ENCODE peak calls at places on chromosomes 3 and 15, in nine cellular contexts. G is effector CD4-positive, alpha-beta T cell; O is astrocyte of the hippocampus; X is dorsolateral prefrontal cortex; J is mammary epithelial cell; A is mucosa of gallbladder; B is nephron progenitor cell; H is posterior vena cava; N is adrenal gland. F is an unnamed sample.

GRCh38 chr3:139588450-139588849 is 48.9 kb upstream of the RBP1 start:
- DNase-seq in G (no peak), O (no peak), X (no peak), J (peak; percentile 36), A (no peak), B (no peak), H (no peak), N (no peak), F (no peak)

GRCh38 chr15:27353837-27354236 is 382.9 kb downstream of the GABRG3 start:
- DNase-seq in G (no peak), O (peak; percentile 86), X (no peak), J (no peak), A (no peak), B (no peak), H (no peak), N (peak; percentile 23), F (no peak)

GRCh38 chr3:100354850-100355249 is 20.3 kb downstream of the NIT2 start:
- DNase-seq in G (no peak), O (peak; percentile 44), X (no peak), J (no peak), A (no peak), B (no peak), H (no peak), N (no peak), F (no peak)

GRCh38 chr15:67072442-67072841 is 7.0 kb downstream of the SMAD3 start:
- DNase-seq in G (no peak), O (peak; percentile 15), X (no peak), J (no peak), A (no peak), B (no peak), H (no peak), N (no peak), F (no peak)

GRCh38 chr3:130918328-130918727 is 24.4 kb downstream of the ATP2C1 start:
- DNase-seq in G (no peak), O (peak; percentile 43), X (no peak), J (no peak), A (no peak), B (no peak), H (no peak), N (no peak), F (no peak)

GRCh38 chr3:97817965-97818364 is 3.8 kb upstream of the CRYBG3 start:
- DNase-seq in G (no peak), O (no peak), X (no peak), J (no peak), A (no peak), B (no peak), H (no peak), N (no peak), F (no peak)

GRCh38 chr3:15276028-15276717 is 56.2 kb downstream of the SH3BP5 start:
- DNase-seq in G (no peak), O (peak; percentile 63), X (no peak), J (no peak), A (no peak), B (no peak), H (no peak), N (no peak), F (no peak)

GRCh38 chr3:33789183-33789954 is 9.1 kb upstream of the PDCD6IP start:
- DNase-seq in G (no peak), O (no peak), X (no peak), J (no peak), A (no peak), B (no peak), H (no peak), N (no peak), F (no peak)

GRCh38 chr15:43903864-43904290 is 77.1 kb downstream of the WDR76 start:
- DNase-seq in G (peak; percentile 39), O (peak; percentile 83), X (peak; percentile 44), J (peak; percentile 36), A (peak; percentile 11), B (peak; percentile 78), H (no peak), N (peak; percentile 44), F (no peak)

GRCh38 chr15:36757189-36757814 is 177.9 kb downstream of the CDIN1 start:
- DNase-seq in G (no peak), O (peak; percentile 38), X (no peak), J (peak; percentile 85), A (no peak), B (no peak), H (no peak), N (no peak), F (no peak)

GRCh38 chr3:178845446-178846118 is 226.0 kb downstream of the ZMAT3 start:
- DNase-seq in G (no peak), O (peak; percentile 56), X (no peak), J (peak; percentile 20), A (no peak), B (no peak), H (no peak), N (no peak), F (no peak)

GRCh38 chr15:35210370-35210769 is 125.3 kb upstream of the NANOGP8 start:
- DNase-seq in G (no peak), O (no peak), X (no peak), J (no peak), A (no peak), B (no peak), H (no peak), N (no peak), F (no peak)

GRCh38 chr3:60053518-60054265 is 1003.9 kb upstream of the CFAP20DC start:
- DNase-seq in G (no peak), O (peak; percentile 58), X (no peak), J (peak; percentile 5), A (no peak), B (no peak), H (no peak), N (no peak), F (no peak)

GRCh38 chr3:39228496-39228895 is 36.1 kb upstream of the XIRP1 start:
- DNase-seq in G (no peak), O (no peak), X (no peak), J (no peak), A (no peak), B (no peak), H (no peak), N (no peak), F (no peak)

GRCh38 chr3:131883086-131883485 is 151.7 kb downstream of the CPNE4 start:
- DNase-seq in G (no peak), O (no peak), X (no peak), J (peak; percentile 14), A (no peak), B (no peak), H (no peak), N (no peak), F (no peak)

GRCh38 chr3:11996500-11996899 is 7.7 kb upstream of the SYN2 start:
- DNase-seq in G (no peak), O (no peak), X (peak; percentile 61), J (no peak), A (no peak), B (no peak), H (no peak), N (peak; percentile 8), F (no peak)

GRCh38 chr3:89145995-89146394 is 38.6 kb downstream of the EPHA3 start:
- DNase-seq in G (no peak), O (peak; percentile 75), X (no peak), J (peak; percentile 77), A (no peak), B (no peak), H (no peak), N (no peak), F (no peak)

GRCh38 chr3:185760091-185760490 is 64.8 kb downstream of the IGF2BP2 start:
- DNase-seq in G (no peak), O (no peak), X (no peak), J (no peak), A (no peak), B (no peak), H (no peak), N (no peak), F (no peak)

F was measured in ascending aorta.